ENCODE peak calls at places on chromosomes 1 and 21, in seven cellular contexts. S is mucosa of descending colon, V is NCI-H510A, N is activated gamma-delta T cell, D is IMR-90, M is right lobe of liver, E is fibroblast of the aortic adventitia. Y is an unnamed sample.

GRCh38 chr1:6692956-6693355 is 8.7 kb downstream of the DNAJC11 start:
- DNase-seq in V (no peak), S (no peak), D (no peak), M (no peak), N (no peak), E (no peak), Y (no peak)

GRCh38 chr1:33321178-33321577 is 280 bp upstream of the A3GALT2 start:
- DNase-seq in N (no peak), V (no peak), M (no peak), E (no peak), S (peak), D (no peak), Y (peak)

GRCh38 chr21:32562915-32563314 is 22.4 kb downstream of the TCP10L start:
- DNase-seq in V (no peak), D (no peak), M (no peak), S (no peak), N (no peak), E (peak), Y (no peak)

GRCh38 chr21:45993210-45994085 is 11.9 kb downstream of the COL6A1 start:
- DNase-seq in D (no peak), V (no peak), S (peak), M (peak), N (no peak), E (no peak), Y (peak)

GRCh38 chr1:14815175-14815882 is 216.8 kb downstream of the KAZN start:
- DNase-seq in M (no peak), E (peak), N (no peak), S (no peak), D (peak), V (peak), Y (no peak)

GRCh38 chr1:205994342-205994741 is 8.9 kb downstream of the RAB7B start:
- DNase-seq in S (no peak), E (no peak), D (no peak), V (no peak), N (no peak), M (peak), Y (no peak)

GRCh38 chr1:16073490-16074104 is at the start of gene FAM131C:
- DNase-seq in E (no peak), M (no peak), S (peak), N (peak), D (no peak), V (peak), Y (peak)

GRCh38 chr1:111886741-111887140 is 102.7 kb downstream of the KCND3 start:
- DNase-seq in N (no peak), V (no peak), E (no peak), S (no peak), D (no peak), M (no peak), Y (no peak)

Y was measured in osteoblast.